ENCODE peak calls at places on chromosomes 5 and 9, in seven cellular contexts. K, Q, C, U, V, D and H are unnamed samples.

GRCh38 chr5:124741711-124742496 is 4.5 kb downstream of the ZNF608 start:
- DNase-seq in D (peak; percentile 75), U (no peak), C (peak; percentile 37), Q (no peak), V (no peak), K (no peak), H (no peak)

GRCh38 chr5:171528036-171528435 is 108.6 kb downstream of the FGF18 start:
- DNase-seq in U (no peak), V (no peak), Q (no peak), K (no peak), C (no peak), D (no peak), H (no peak)

GRCh38 chr5:66710557-66710956 is 114.4 kb downstream of the MAST4 start:
- DNase-seq in C (peak; percentile 20), K (peak; percentile 74), U (no peak), Q (no peak), V (no peak), D (no peak), H (no peak)

GRCh38 chr5:93588586-93589347 is 5.7 kb downstream of the NR2F1 start:
- DNase-seq in U (peak; percentile 89), Q (no peak), K (no peak), V (no peak), D (no peak), C (no peak), H (no peak)

GRCh38 chr5:165630211-165630866 is 2124.9 kb downstream of the MAT2B start:
- DNase-seq in Q (no peak), C (peak; percentile 59), D (no peak), K (peak; percentile 22), U (no peak), V (no peak), H (peak; percentile 54)

GRCh38 chr5:172007153-172007794 is 836 bp upstream of the FBXW11 start:
- DNase-seq in Q (no peak), D (no peak), K (no peak), U (no peak), V (no peak), C (no peak), H (no peak)

GRCh38 chr5:116084891-116085715 is at the start of gene COMMD10:
- DNase-seq in C (peak; percentile 89), D (peak; percentile 85), V (peak; percentile 83), Q (peak; percentile 88), K (peak; percentile 76), U (peak; percentile 96), H (peak; percentile 75)

GRCh38 chr5:158234323-158235158 is 375.6 kb upstream of the CLINT1 start:
- DNase-seq in Q (no peak), D (no peak), K (no peak), C (peak; percentile 13), V (no peak), U (no peak), H (no peak)

DNA sequence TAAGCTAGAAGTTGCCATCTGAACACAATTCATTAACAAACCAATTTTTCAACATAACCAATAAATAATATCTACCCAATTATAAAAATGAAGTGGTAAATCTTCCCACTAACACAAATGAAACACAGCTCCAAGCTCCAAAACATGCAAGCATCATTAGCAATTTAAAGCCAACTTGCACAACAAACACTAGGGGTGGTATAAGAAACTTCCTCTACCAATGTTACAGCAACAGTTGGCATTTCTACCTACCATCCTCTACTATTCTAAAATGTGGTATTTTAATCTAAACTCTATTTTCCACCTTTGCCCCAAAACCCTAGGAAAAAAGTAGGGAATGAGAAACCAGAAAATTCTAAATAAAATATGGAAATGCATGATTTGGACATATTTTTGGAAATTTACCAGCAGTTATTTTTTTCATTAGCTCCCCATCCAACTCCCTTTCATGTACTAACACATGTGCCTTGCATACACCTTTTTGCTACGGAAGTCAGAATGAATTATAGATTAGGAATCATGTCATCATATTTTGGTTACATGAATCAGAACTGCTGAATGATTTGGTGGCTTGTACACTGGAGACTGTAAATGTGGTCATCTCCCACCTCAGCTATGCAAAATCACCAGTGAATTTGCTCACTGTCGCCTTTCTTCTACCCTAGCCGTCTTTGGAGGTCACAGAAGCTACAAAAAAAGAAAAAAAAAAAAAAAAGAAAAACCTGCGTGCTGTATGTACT is 4.1 kb downstream of the NR6A1 start:
- DNase-seq in D (no peak), K (no peak), C (peak; percentile 35), U (no peak), V (no peak), Q (no peak), H (no peak)
- TF ChIP-seq CTCF in D (peak; percentile 40), K (no peak), C (peak; percentile 41), U (no peak), V (no peak), Q (no peak), H (no peak)

GRCh38 chr9:33942471-33943083 is 106.1 kb downstream of the UBAP2 start:
- DNase-seq in Q (no peak), K (no peak), C (peak; percentile 60), V (no peak), D (no peak), U (no peak), H (no peak)
- TF ChIP-seq CTCF in Q (no peak), K (no peak), C (peak; percentile 32), V (no peak), D (peak; percentile 26), U (no peak), H (no peak)

DNA sequence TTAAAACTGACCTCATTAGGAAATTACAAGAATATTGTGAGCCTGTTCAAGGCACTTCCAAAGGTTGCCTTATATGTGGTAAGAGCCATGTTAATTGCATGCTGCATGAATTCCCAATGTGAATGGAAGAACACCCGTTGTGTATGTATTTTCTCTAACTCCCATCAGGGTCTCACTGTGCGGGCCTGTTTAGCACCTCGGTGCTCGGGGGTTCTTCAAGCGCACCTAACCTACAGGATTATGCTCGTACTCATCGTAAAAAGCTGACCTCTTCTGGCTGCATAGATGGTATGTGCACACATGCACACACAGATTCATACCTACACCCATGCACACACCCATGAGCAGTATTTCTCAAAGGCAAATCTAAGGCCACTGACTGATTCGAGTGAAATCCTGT is 66.1 kb downstream of the PPIP5K2 start:
- DNase-seq in U (no peak), V (no peak), C (no peak), D (no peak), Q (no peak), K (no peak), H (no peak)
- TF ChIP-seq CTCF in U (no peak), V (no peak), C (no peak), D (no peak), Q (no peak), K (no peak), H (no peak)

DNA sequence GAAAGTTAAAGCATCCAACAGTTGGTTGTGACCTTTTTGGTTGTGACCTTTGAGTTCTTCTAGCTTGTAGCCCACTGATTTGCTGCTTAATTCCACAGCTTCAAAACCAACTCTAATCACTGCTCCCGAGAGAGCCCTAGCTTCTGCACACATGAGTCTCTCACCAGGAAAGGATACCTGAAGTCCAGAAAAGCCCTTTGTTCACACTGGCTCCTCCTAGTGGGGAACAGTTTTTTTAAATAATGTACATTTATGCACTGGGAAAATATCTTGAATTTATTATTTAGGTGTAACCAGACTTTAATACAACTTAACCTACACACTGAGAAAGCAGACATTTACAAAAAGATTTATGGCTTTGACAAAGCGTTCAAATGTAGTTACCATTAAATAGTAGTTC is 120.2 kb upstream of the CCDC152 start:
- DNase-seq in D (peak; percentile 22), Q (no peak), V (no peak), C (peak; percentile 10), K (no peak), U (no peak), H (no peak)
- TF ChIP-seq CTCF in D (peak; percentile 51), Q (no peak), V (no peak), C (peak; percentile 35), K (no peak), U (no peak), H (no peak)

GRCh38 chr5:23614422-23614821 is 107.0 kb downstream of the PRDM9 start:
- DNase-seq in U (no peak), K (no peak), D (no peak), C (no peak), Q (no peak), V (no peak), H (no peak)
- TF ChIP-seq CTCF in U (no peak), K (no peak), D (no peak), C (no peak), Q (no peak), V (no peak), H (no peak)

DNA sequence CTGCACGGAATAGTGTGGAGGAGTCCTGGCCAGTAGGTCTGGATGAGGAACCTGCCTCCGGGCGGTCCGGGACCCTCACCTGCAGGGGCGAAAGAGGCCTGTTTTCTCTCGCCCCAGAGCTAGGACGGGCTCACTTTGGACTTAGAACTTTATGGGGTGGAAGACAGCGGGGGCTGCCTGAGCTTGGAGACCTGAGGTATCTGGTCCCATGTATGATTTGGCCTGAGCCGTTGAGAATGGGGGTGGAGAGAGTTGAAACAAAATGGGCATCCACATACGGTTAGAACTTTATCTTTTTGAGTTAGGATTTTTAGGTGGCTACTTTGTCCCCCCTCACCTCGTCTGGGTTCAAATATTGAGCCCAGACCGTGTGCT is 681 bp upstream of the ETF1 start:
- DNase-seq in U (no peak), D (no peak), C (no peak), Q (no peak), K (no peak), V (no peak), H (no peak)
- TF ChIP-seq CTCF in U (no peak), D (no peak), C (no peak), Q (no peak), K (no peak), V (no peak), H (no peak)